ENCODE peak calls at places on chromosomes 1 and 21, in eight cellular contexts. One of them, this sample, is unnamed.

GRCh38 chr1:53482441-53483153 is 23.4 kb downstream of the DMRTB1 start:
- DNase-seq in A549: no peak
- DNase-seq in AG10803: no peak
- DNase-seq in cardiac fibroblast: no peak
- DNase-seq in PC-3: no peak
- DNase-seq in PC-9: no peak
- DNase-seq in fibroblast of lung: no peak
- DNase-seq in cardiac muscle cell: no peak
- DNase-seq in this sample: no peak

GRCh38 chr21:45991606-45992301 is 10.2 kb downstream of the COL6A1 start:
- DNase-seq in A549: no peak
- DNase-seq in AG10803: no peak
- DNase-seq in cardiac fibroblast: no peak
- DNase-seq in PC-3: no peak
- DNase-seq in PC-9: no peak
- DNase-seq in fibroblast of lung: no peak
- DNase-seq in cardiac muscle cell: no peak
- DNase-seq in this sample: no peak

GRCh38 chr1:29754608-29755375 is 518.5 kb downstream of the PTPRU start:
- DNase-seq in A549: no peak
- DNase-seq in AG10803: no peak
- DNase-seq in cardiac fibroblast: no peak
- DNase-seq in PC-3: no peak
- DNase-seq in PC-9: no peak
- DNase-seq in fibroblast of lung: no peak
- DNase-seq in cardiac muscle cell: no peak
- DNase-seq in this sample: no peak

GRCh38 chr21:25813917-25814316 is 79.1 kb downstream of the GABPA start:
- DNase-seq in A549: no peak
- DNase-seq in AG10803: no peak
- DNase-seq in cardiac fibroblast: no peak
- DNase-seq in PC-3: no peak
- DNase-seq in PC-9: no peak
- DNase-seq in fibroblast of lung: no peak
- DNase-seq in cardiac muscle cell: no peak
- DNase-seq in this sample: no peak

GRCh38 chr1:2231667-2232254 is 3.6 kb downstream of the SKI start:
- DNase-seq in A549: no peak
- DNase-seq in AG10803: peak
- DNase-seq in cardiac fibroblast: peak
- DNase-seq in PC-3: peak
- DNase-seq in PC-9: peak
- DNase-seq in fibroblast of lung: peak
- DNase-seq in cardiac muscle cell: peak
- DNase-seq in this sample: no peak

GRCh38 chr1:234994411-234995295 is 134.0 kb downstream of the TOMM20 start:
- DNase-seq in A549: no peak
- DNase-seq in AG10803: no peak
- DNase-seq in cardiac fibroblast: no peak
- DNase-seq in PC-3: no peak
- DNase-seq in PC-9: no peak
- DNase-seq in fibroblast of lung: no peak
- DNase-seq in cardiac muscle cell: no peak
- DNase-seq in this sample: no peak

GRCh38 chr21:20647603-20648002 is 350.6 kb upstream of the NCAM2 start:
- DNase-seq in A549: no peak
- DNase-seq in AG10803: no peak
- DNase-seq in cardiac fibroblast: no peak
- DNase-seq in PC-3: peak
- DNase-seq in PC-9: no peak
- DNase-seq in fibroblast of lung: peak
- DNase-seq in cardiac muscle cell: no peak
- DNase-seq in this sample: peak

GRCh38 chr1:150146853-150147542 is 2.7 kb upstream of the PLEKHO1 start:
- DNase-seq in A549: no peak
- DNase-seq in AG10803: no peak
- DNase-seq in cardiac fibroblast: no peak
- DNase-seq in PC-3: no peak
- DNase-seq in PC-9: no peak
- DNase-seq in fibroblast of lung: no peak
- DNase-seq in cardiac muscle cell: peak
- DNase-seq in this sample: no peak

GRCh38 chr1:37038079-37038702 is 3.9 kb upstream of the GRIK3 start:
- DNase-seq in A549: peak
- DNase-seq in AG10803: peak
- DNase-seq in cardiac fibroblast: peak
- DNase-seq in PC-3: peak
- DNase-seq in PC-9: no peak
- DNase-seq in fibroblast of lung: no peak
- DNase-seq in cardiac muscle cell: peak
- DNase-seq in this sample: no peak

GRCh38 chr1:159197767-159198557 is 6.7 kb upstream of the ACKR1 start:
- DNase-seq in A549: peak
- DNase-seq in AG10803: peak
- DNase-seq in cardiac fibroblast: peak
- DNase-seq in PC-3: peak
- DNase-seq in PC-9: peak
- DNase-seq in fibroblast of lung: peak
- DNase-seq in cardiac muscle cell: peak
- DNase-seq in this sample: peak

GRCh38 chr1:184392779-184393522 is 6.1 kb downstream of the C1orf21 start:
- DNase-seq in A549: no peak
- DNase-seq in AG10803: no peak
- DNase-seq in cardiac fibroblast: no peak
- DNase-seq in PC-3: no peak
- DNase-seq in PC-9: no peak
- DNase-seq in fibroblast of lung: no peak
- DNase-seq in cardiac muscle cell: no peak
- DNase-seq in this sample: no peak

GRCh38 chr1:230123280-230124186 is 56.5 kb downstream of the GALNT2 start:
- DNase-seq in A549: no peak
- DNase-seq in AG10803: no peak
- DNase-seq in cardiac fibroblast: no peak
- DNase-seq in PC-3: no peak
- DNase-seq in PC-9: no peak
- DNase-seq in fibroblast of lung: peak
- DNase-seq in cardiac muscle cell: no peak
- DNase-seq in this sample: peak

GRCh38 chr1:99250724-99251123 is 13.6 kb upstream of the PLPPR4 start:
- DNase-seq in A549: no peak
- DNase-seq in AG10803: no peak
- DNase-seq in cardiac fibroblast: no peak
- DNase-seq in PC-3: peak
- DNase-seq in PC-9: no peak
- DNase-seq in fibroblast of lung: no peak
- DNase-seq in cardiac muscle cell: no peak
- DNase-seq in this sample: no peak

GRCh38 chr1:3024588-3024987 is 3.3 kb downstream of the ACTRT2 start:
- DNase-seq in A549: no peak
- DNase-seq in AG10803: no peak
- DNase-seq in cardiac fibroblast: no peak
- DNase-seq in PC-3: no peak
- DNase-seq in PC-9: no peak
- DNase-seq in fibroblast of lung: no peak
- DNase-seq in cardiac muscle cell: no peak
- DNase-seq in this sample: no peak

GRCh38 chr1:22112505-22112904 is 30.4 kb downstream of the WNT4 start:
- DNase-seq in A549: no peak
- DNase-seq in AG10803: no peak
- DNase-seq in cardiac fibroblast: no peak
- DNase-seq in PC-3: no peak
- DNase-seq in PC-9: no peak
- DNase-seq in fibroblast of lung: no peak
- DNase-seq in cardiac muscle cell: no peak
- DNase-seq in this sample: no peak

GRCh38 chr21:46024983-46025860 is 43.7 kb downstream of the COL6A1 start:
- DNase-seq in A549: no peak
- DNase-seq in AG10803: peak
- DNase-seq in cardiac fibroblast: peak
- DNase-seq in PC-3: no peak
- DNase-seq in PC-9: no peak
- DNase-seq in fibroblast of lung: peak
- DNase-seq in cardiac muscle cell: peak
- DNase-seq in this sample: no peak

GRCh38 chr1:222890702-222891101 is 75.9 kb downstream of the DISP1 start:
- DNase-seq in A549: no peak
- DNase-seq in AG10803: no peak
- DNase-seq in cardiac fibroblast: no peak
- DNase-seq in PC-3: no peak
- DNase-seq in PC-9: no peak
- DNase-seq in fibroblast of lung: no peak
- DNase-seq in cardiac muscle cell: no peak
- DNase-seq in this sample: no peak

GRCh38 chr1:111813440-111814304 is 58.0 kb downstream of the DDX20 start:
- DNase-seq in A549: no peak
- DNase-seq in AG10803: no peak
- DNase-seq in cardiac fibroblast: no peak
- DNase-seq in PC-3: peak
- DNase-seq in PC-9: no peak
- DNase-seq in fibroblast of lung: no peak
- DNase-seq in cardiac muscle cell: peak
- DNase-seq in this sample: no peak
- TF ChIP-seq CTCF in A549: no peak
- TF ChIP-seq CTCF in AG10803: peak
- TF ChIP-seq CTCF in cardiac fibroblast: no peak
- TF ChIP-seq CTCF in PC-3: peak
- TF ChIP-seq CTCF in PC-9: no peak
- TF ChIP-seq CTCF in fibroblast of lung: no peak
- TF ChIP-seq CTCF in cardiac muscle cell: peak
- TF ChIP-seq CTCF in this sample: no peak

DNA sequence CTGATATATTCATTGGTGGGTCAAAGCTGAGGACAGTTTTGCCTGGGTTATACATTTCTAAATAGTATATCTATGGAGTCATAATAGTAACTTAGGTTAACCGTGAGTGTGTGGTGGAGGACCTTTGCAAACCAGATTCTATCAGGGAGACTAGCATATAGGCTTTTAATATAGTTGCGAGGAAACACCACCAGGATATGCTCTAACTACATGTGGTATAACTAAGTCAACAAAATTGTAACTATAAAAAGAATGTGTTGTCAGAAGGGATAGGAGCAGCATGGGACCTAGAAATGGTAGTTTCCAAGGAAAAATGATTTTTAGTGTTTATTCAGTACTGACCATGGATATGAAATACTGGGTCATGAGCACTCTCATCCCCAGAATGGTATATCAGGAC is 338.1 kb downstream of the TGFB2 start:
- DNase-seq in A549: no peak
- DNase-seq in AG10803: no peak
- DNase-seq in cardiac fibroblast: no peak
- DNase-seq in PC-3: peak
- DNase-seq in PC-9: no peak
- DNase-seq in fibroblast of lung: no peak
- DNase-seq in cardiac muscle cell: no peak
- DNase-seq in this sample: no peak
- TF ChIP-seq CTCF in A549: no peak
- TF ChIP-seq CTCF in AG10803: no peak
- TF ChIP-seq CTCF in cardiac fibroblast: no peak
- TF ChIP-seq CTCF in PC-3: peak
- TF ChIP-seq CTCF in PC-9: no peak
- TF ChIP-seq CTCF in fibroblast of lung: peak
- TF ChIP-seq CTCF in cardiac muscle cell: no peak
- TF ChIP-seq CTCF in this sample: peak

GRCh38 chr1:67771776-67772175 is 61.5 kb downstream of the GNG12 start:
- DNase-seq in A549: no peak
- DNase-seq in AG10803: peak
- DNase-seq in cardiac fibroblast: peak
- DNase-seq in PC-3: no peak
- DNase-seq in PC-9: no peak
- DNase-seq in fibroblast of lung: peak
- DNase-seq in cardiac muscle cell: peak
- DNase-seq in this sample: no peak

GRCh38 chr1:67773462-67773861 is 59.8 kb downstream of the GNG12 start:
- DNase-seq in A549: no peak
- DNase-seq in AG10803: no peak
- DNase-seq in cardiac fibroblast: no peak
- DNase-seq in PC-3: no peak
- DNase-seq in PC-9: no peak
- DNase-seq in fibroblast of lung: no peak
- DNase-seq in cardiac muscle cell: no peak
- DNase-seq in this sample: no peak

GRCh38 chr1:67769633-67770256 is 63.5 kb downstream of the GNG12 start:
- DNase-seq in A549: no peak
- DNase-seq in AG10803: no peak
- DNase-seq in cardiac fibroblast: no peak
- DNase-seq in PC-3: no peak
- DNase-seq in PC-9: no peak
- DNase-seq in fibroblast of lung: no peak
- DNase-seq in cardiac muscle cell: no peak
- DNase-seq in this sample: no peak

GRCh38 chr1:67768480-67768879 is 64.8 kb downstream of the GNG12 start:
- DNase-seq in A549: no peak
- DNase-seq in AG10803: no peak
- DNase-seq in cardiac fibroblast: no peak
- DNase-seq in PC-3: no peak
- DNase-seq in PC-9: no peak
- DNase-seq in fibroblast of lung: no peak
- DNase-seq in cardiac muscle cell: no peak
- DNase-seq in this sample: no peak

GRCh38 chr1:67771152-67771551 is 62.1 kb downstream of the GNG12 start:
- DNase-seq in A549: no peak
- DNase-seq in AG10803: peak
- DNase-seq in cardiac fibroblast: peak
- DNase-seq in PC-3: peak
- DNase-seq in PC-9: no peak
- DNase-seq in fibroblast of lung: peak
- DNase-seq in cardiac muscle cell: no peak
- DNase-seq in this sample: no peak
- TF ChIP-seq CTCF in A549: peak
- TF ChIP-seq CTCF in AG10803: peak
- TF ChIP-seq CTCF in cardiac fibroblast: peak
- TF ChIP-seq CTCF in PC-3: peak
- TF ChIP-seq CTCF in PC-9: peak
- TF ChIP-seq CTCF in fibroblast of lung: peak
- TF ChIP-seq CTCF in cardiac muscle cell: peak
- TF ChIP-seq CTCF in this sample: no peak

GRCh38 chr21:42666918-42667317 is 13.5 kb downstream of the PDE9A start:
- DNase-seq in A549: no peak
- DNase-seq in AG10803: no peak
- DNase-seq in cardiac fibroblast: no peak
- DNase-seq in PC-3: no peak
- DNase-seq in PC-9: no peak
- DNase-seq in fibroblast of lung: no peak
- DNase-seq in cardiac muscle cell: no peak
- DNase-seq in this sample: no peak

GRCh38 chr21:42665026-42665425 is 11.6 kb downstream of the PDE9A start:
- DNase-seq in A549: no peak
- DNase-seq in AG10803: no peak
- DNase-seq in cardiac fibroblast: no peak
- DNase-seq in PC-3: peak
- DNase-seq in PC-9: peak
- DNase-seq in fibroblast of lung: no peak
- DNase-seq in cardiac muscle cell: peak
- DNase-seq in this sample: no peak

GRCh38 chr21:42666023-42666747 is 12.8 kb downstream of the PDE9A start:
- DNase-seq in A549: peak
- DNase-seq in AG10803: no peak
- DNase-seq in cardiac fibroblast: no peak
- DNase-seq in PC-3: peak
- DNase-seq in PC-9: no peak
- DNase-seq in fibroblast of lung: no peak
- DNase-seq in cardiac muscle cell: no peak
- DNase-seq in this sample: no peak

GRCh38 chr21:42664614-42665013 is 11.2 kb downstream of the PDE9A start:
- DNase-seq in A549: no peak
- DNase-seq in AG10803: no peak
- DNase-seq in cardiac fibroblast: no peak
- DNase-seq in PC-3: no peak
- DNase-seq in PC-9: no peak
- DNase-seq in fibroblast of lung: no peak
- DNase-seq in cardiac muscle cell: no peak
- DNase-seq in this sample: no peak

GRCh38 chr21:42665484-42665883 is 12.1 kb downstream of the PDE9A start:
- DNase-seq in A549: no peak
- DNase-seq in AG10803: no peak
- DNase-seq in cardiac fibroblast: no peak
- DNase-seq in PC-3: no peak
- DNase-seq in PC-9: no peak
- DNase-seq in fibroblast of lung: no peak
- DNase-seq in cardiac muscle cell: no peak
- DNase-seq in this sample: no peak
- TF ChIP-seq CTCF in A549: no peak
- TF ChIP-seq CTCF in AG10803: no peak
- TF ChIP-seq CTCF in cardiac fibroblast: no peak
- TF ChIP-seq CTCF in PC-3: no peak
- TF ChIP-seq CTCF in PC-9: no peak
- TF ChIP-seq CTCF in fibroblast of lung: no peak
- TF ChIP-seq CTCF in cardiac muscle cell: no peak
- TF ChIP-seq CTCF in this sample: no peak